ENCODE peak calls at places on chromosomes 13 and 19, in four cellular contexts. B is prostate gland, O is heart left ventricle, L is nephron progenitor cell. H is an unnamed sample.

GRCh38 chr13:93244141-93244917 is 17.7 kb downstream of the GPC6 start:
- DNase-seq in O (peak; percentile 33), L (peak; percentile 26), B (no peak), H (no peak)

GRCh38 chr13:95858286-95859075 is 181.5 kb downstream of the DNAJC3 start:
- DNase-seq in L (no peak), B (no peak), O (no peak), H (no peak)

GRCh38 chr19:56718231-56718630 is 46.7 kb upstream of the ZNF835 start:
- DNase-seq in B (no peak), L (no peak), O (no peak), H (no peak)

GRCh38 chr13:113364371-113364932 is 522 bp upstream of the GRTP1 start:
- DNase-seq in O (no peak), L (no peak), B (no peak), H (peak; percentile 52)

GRCh38 chr19:43765109-43765876 is 10.5 kb upstream of the SMG9 start:
- DNase-seq in O (peak; percentile 72), B (no peak), L (no peak), H (peak; percentile 72)

GRCh38 chr13:48600374-48601364 is 53.1 kb upstream of the CYSLTR2 start:
- DNase-seq in B (no peak), L (no peak), O (no peak), H (no peak)

GRCh38 chr19:21568816-21569496 is 63.6 kb downstream of the ZNF429 start:
- DNase-seq in O (peak; percentile 91), B (peak; percentile 74), L (no peak), H (peak; percentile 43)

GRCh38 chr19:677201-677600 is 1.0 kb downstream of the FSTL3 start:
- DNase-seq in O (peak; percentile 88), L (no peak), B (no peak), H (no peak)

GRCh38 chr19:58325623-58326022 is 1.2 kb upstream of the ZSCAN22 start:
- DNase-seq in L (no peak), B (no peak), O (no peak), H (no peak)

GRCh38 chr13:53137777-53138176 is 109.2 kb downstream of the OLFM4 start:
- DNase-seq in L (no peak), O (no peak), B (no peak), H (no peak)

GRCh38 chr13:34416833-34417425 is 525.1 kb upstream of the NBEA start:
- DNase-seq in L (no peak), O (peak; percentile 75), B (no peak), H (no peak)

GRCh38 chr13:80755925-80756324 is 415.0 kb upstream of the SPRY2 start:
- DNase-seq in B (no peak), L (no peak), O (no peak), H (no peak)

GRCh38 chr19:24032651-24033050 is 54.3 kb upstream of the ZNF254 start:
- DNase-seq in L (no peak), O (no peak), B (no peak), H (no peak)

GRCh38 chr19:28449803-28450202 is 763.1 kb downstream of the UQCRFS1 start:
- DNase-seq in L (no peak), B (no peak), O (no peak), H (no peak)

GRCh38 chr13:34587586-34587985 is 354.5 kb upstream of the NBEA start:
- DNase-seq in O (no peak), L (no peak), B (no peak), H (no peak)

GRCh38 chr19:39411006-39411831 is 1.2 kb upstream of the PLEKHG2 start:
- DNase-seq in O (peak; percentile 62), B (peak; percentile 44), L (no peak), H (peak; percentile 48)

GRCh38 chr13:109941951-109942350 is 155.6 kb upstream of the IRS2 start:
- DNase-seq in O (no peak), B (no peak), L (no peak), H (no peak)

GRCh38 chr19:40693150-40693788 is 2.8 kb upstream of the NUMBL start:
- DNase-seq in L (no peak), B (no peak), O (peak; percentile 32), H (no peak)

GRCh38 chr13:24605923-24606372 is 74.3 kb upstream of the ATP12A start:
- DNase-seq in L (no peak), O (no peak), B (no peak), H (peak; percentile 10)

GRCh38 chr19:41928221-41928683 is at the start of gene ERFL:
- DNase-seq in O (no peak), L (peak; percentile 51), B (no peak), H (no peak)

GRCh38 chr19:50720921-50721291 is 1.3 kb upstream of the SHANK1 start:
- DNase-seq in L (peak; percentile 27), O (no peak), B (no peak), H (no peak)

GRCh38 chr19:10230155-10230903 is 802 bp downstream of the S1PR2 start:
- DNase-seq in O (peak; percentile 76), L (peak; percentile 79), B (no peak), H (peak; percentile 57)
- TF ChIP-seq CTCF in O (no peak), L (no peak), B (no peak), H (no peak)

DNA sequence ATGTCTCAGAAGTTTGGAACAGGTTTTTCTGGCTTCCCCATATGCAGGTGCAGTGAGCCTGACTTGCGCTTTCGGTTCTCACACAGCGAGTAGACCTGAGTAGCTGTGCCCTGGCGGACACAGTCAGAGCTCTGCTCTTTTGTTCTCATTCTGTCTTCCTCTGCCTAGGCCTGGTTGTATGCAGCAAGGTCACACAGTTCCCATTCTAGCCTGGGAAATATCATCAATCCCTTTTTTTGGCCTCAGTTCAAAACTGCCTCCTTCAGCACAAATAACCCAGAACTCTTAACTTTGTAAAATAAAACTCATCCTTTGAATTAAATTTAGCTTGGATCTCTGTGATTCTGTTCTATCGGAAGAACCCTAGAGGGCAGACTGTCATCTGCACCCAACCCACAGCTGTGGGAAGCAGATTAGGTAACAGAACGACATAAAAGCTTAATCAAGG is 10.2 kb downstream of the OXGR1 start:
- DNase-seq in B (peak; percentile 74), O (no peak), L (peak; percentile 7), H (no peak)
- TF ChIP-seq CTCF in B (peak; percentile 43), O (peak; percentile 12), L (peak; percentile 30), H (peak; percentile 15)

DNA sequence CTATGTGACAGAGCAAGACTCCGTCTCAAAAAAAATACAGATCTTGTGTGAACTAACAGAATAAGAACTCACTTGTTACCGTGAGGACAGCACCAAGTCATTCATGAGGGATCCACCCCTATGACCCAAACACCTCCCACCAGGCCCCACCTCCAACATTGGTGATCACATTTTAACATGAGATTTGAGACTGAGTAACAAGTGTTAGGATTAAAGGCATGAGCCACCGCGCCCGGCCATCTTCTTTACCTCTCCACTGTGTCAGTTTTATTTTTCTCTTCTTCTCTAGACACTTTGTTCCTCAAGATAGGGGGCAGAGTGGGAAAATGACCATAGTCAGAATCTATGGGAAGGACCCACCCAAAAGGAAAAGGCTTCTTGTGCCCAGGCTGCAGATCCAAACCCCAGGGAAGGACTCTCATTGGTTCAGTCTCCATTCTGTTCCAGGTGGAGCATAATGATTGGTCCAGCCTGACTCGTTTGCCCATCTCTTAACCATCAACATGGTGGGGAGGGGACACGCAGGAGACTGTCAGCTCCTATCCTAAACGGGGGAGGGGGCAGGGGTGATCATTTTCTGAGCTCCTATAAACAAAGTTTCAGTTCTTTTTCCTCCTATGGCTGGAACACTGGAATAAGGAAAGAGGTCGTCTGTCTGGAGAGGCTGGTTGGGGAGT is 1.3 kb upstream of the CALM3 start:
- DNase-seq in B (no peak), O (no peak), L (no peak), H (peak; percentile 8)
- TF ChIP-seq CTCF in B (no peak), O (no peak), L (no peak), H (no peak)

DNA sequence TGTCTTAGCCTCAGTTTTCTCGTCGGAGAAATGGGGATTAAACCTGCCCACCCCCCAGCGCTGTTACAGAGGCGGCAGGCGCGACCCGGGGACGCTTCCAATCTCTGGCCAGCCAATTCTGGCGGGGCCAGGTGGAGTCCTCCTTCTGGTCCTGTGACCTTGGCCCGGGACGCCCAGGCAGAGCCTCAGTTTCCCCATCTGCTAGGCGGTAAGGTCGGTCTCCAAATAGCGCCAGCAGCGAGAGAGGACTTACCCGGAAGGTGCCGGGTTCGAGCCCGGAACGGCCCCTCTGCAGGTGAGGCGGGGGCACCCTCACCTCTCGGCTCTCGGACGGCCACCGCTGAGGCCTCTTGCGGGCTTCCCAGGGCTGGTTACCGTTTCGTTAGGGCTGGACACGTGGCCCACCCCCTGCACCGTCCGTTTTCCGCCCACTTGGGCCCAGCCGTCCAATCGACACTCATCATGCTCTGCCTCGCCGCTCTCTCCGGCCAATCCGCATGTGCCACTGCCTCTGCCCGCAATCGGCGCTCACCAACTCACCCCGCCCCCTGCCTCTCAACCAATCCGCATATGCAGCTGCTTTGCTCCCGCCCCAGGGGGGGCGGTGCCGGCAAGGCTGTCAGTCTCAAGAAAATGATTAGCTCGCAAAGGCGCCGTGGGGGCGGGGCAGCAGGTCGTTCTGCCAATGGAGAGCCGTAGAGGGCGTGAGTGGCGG is at the start of gene ISOC2:
- DNase-seq in O (peak; percentile 100), L (peak; percentile 100), B (peak; percentile 100), H (peak; percentile 100)
- TF ChIP-seq CTCF in O (no peak), L (no peak), B (no peak), H (no peak)